ENCODE peak calls at places on chromosomes 12 and 14, in seven cellular contexts. Y is GM12878, R is Panc1, M is HCT116, B is H1, N is SK-N-SH, L is HepG2. O is an unnamed sample.

GRCh38 chr14:26290007-26290530 is 307.8 kb downstream of the NOVA1 start:
- DNase-seq in Y (no peak), R (no peak), M (no peak), B (no peak), N (no peak), L (no peak), O (no peak)

GRCh38 chr12:10717410-10717809 is 5.7 kb downstream of the YBX3 start:
- DNase-seq in B (no peak), R (no peak), M (no peak), N (no peak), Y (no peak), L (no peak), O (no peak)

GRCh38 chr12:70430400-70430799 is 64.3 kb downstream of the KCNMB4 start:
- DNase-seq in M (no peak), L (no peak), N (no peak), B (no peak), R (no peak), Y (no peak), O (no peak)

GRCh38 chr12:76666272-76666845 is 97.6 kb upstream of the ZDHHC17 start:
- DNase-seq in L (no peak), R (no peak), M (no peak), B (no peak), Y (no peak), N (no peak), O (no peak)

GRCh38 chr14:38704220-38704619 is 398.8 kb downstream of the SEC23A start:
- DNase-seq in R (no peak), B (no peak), L (no peak), Y (no peak), M (no peak), N (no peak), O (no peak)

GRCh38 chr12:75600146-75600545 is 88.7 kb upstream of the KRR1 start:
- DNase-seq in L (no peak), M (no peak), B (no peak), N (no peak), R (no peak), Y (no peak), O (no peak)

GRCh38 chr12:99959549-99960170 is 25.1 kb downstream of the ANKS1B start:
- DNase-seq in B (no peak), R (peak; percentile 30), Y (no peak), N (peak; percentile 52), L (peak; percentile 15), M (no peak), O (no peak)

GRCh38 chr12:127785936-127786335 is 481.0 kb upstream of the TMEM132C start:
- DNase-seq in Y (no peak), R (no peak), B (no peak), L (no peak), N (no peak), M (no peak), O (no peak)

GRCh38 chr14:60655898-60656754 is 6.8 kb upstream of the SIX1 start:
- DNase-seq in B (peak; percentile 67), L (no peak), M (no peak), R (no peak), N (peak; percentile 48), Y (no peak), O (no peak)

GRCh38 chr14:52272375-52272774 is 4.9 kb downstream of the PTGDR start:
- DNase-seq in L (no peak), N (no peak), Y (no peak), B (peak; percentile 50), M (peak; percentile 29), R (no peak), O (no peak)

GRCh38 chr12:107415834-107416233 is 269.8 kb upstream of the PWP1 start:
- DNase-seq in B (no peak), L (no peak), M (no peak), Y (no peak), N (no peak), R (no peak), O (no peak)

GRCh38 chr14:50542941-50543418 is 10.6 kb upstream of the MAP4K5 start:
- DNase-seq in N (peak; percentile 51), M (peak; percentile 51), B (no peak), L (peak; percentile 77), R (no peak), Y (no peak), O (peak; percentile 30)

GRCh38 chr14:48349689-48350088 is 674.3 kb upstream of the MDGA2 start:
- DNase-seq in Y (no peak), M (no peak), L (no peak), R (no peak), N (no peak), B (no peak), O (no peak)

GRCh38 chr12:77204055-77204454 is 138.7 kb upstream of the E2F7 start:
- DNase-seq in N (no peak), Y (no peak), M (no peak), L (no peak), B (no peak), R (no peak), O (no peak)

GRCh38 chr12:78963439-78964222 is 99.1 kb downstream of the SYT1 start:
- DNase-seq in L (no peak), R (peak; percentile 15), Y (no peak), N (no peak), B (no peak), M (peak; percentile 33), O (no peak)

GRCh38 chr14:24915403-24915921 is 134.5 kb downstream of the STXBP6 start:
- DNase-seq in R (no peak), N (no peak), B (no peak), M (no peak), Y (no peak), L (no peak), O (no peak)

GRCh38 chr12:119705182-119705581 is 37.2 kb downstream of the PRKAB1 start:
- DNase-seq in L (no peak), N (peak; percentile 54), B (no peak), Y (no peak), M (no peak), R (no peak), O (no peak)

GRCh38 chr14:21414137-21414631 is 30.4 kb upstream of the SUPT16H start:
- DNase-seq in Y (peak; percentile 24), M (no peak), L (no peak), R (no peak), B (no peak), N (no peak), O (no peak)

GRCh38 chr12:25051583-25052190 is 102.8 kb upstream of the BCAT1 start:
- DNase-seq in L (no peak), M (no peak), N (no peak), Y (peak; percentile 84), B (no peak), R (no peak), O (no peak)

GRCh38 chr14:58536975-58537374 is 100.8 kb upstream of the DACT1 start:
- DNase-seq in N (no peak), Y (no peak), R (no peak), B (no peak), M (no peak), L (no peak), O (no peak)

GRCh38 chr12:32666510-32666909 is 12.6 kb upstream of the DNM1L start:
- DNase-seq in N (no peak), Y (no peak), M (no peak), B (no peak), R (no peak), L (no peak), O (no peak)

GRCh38 chr12:42946776-42947435 is 357.4 kb upstream of the PRICKLE1 start:
- DNase-seq in L (no peak), Y (no peak), B (no peak), R (no peak), M (no peak), N (no peak), O (no peak)

GRCh38 chr12:67667276-67668073 is 18.9 kb downstream of the DYRK2 start:
- DNase-seq in M (no peak), N (no peak), B (no peak), Y (no peak), L (no peak), R (no peak), O (no peak)

GRCh38 chr12:124901003-124901402 is 13.4 kb downstream of the UBC start:
- DNase-seq in L (no peak), N (no peak), Y (no peak), B (no peak), R (no peak), M (no peak), O (no peak)

DNA sequence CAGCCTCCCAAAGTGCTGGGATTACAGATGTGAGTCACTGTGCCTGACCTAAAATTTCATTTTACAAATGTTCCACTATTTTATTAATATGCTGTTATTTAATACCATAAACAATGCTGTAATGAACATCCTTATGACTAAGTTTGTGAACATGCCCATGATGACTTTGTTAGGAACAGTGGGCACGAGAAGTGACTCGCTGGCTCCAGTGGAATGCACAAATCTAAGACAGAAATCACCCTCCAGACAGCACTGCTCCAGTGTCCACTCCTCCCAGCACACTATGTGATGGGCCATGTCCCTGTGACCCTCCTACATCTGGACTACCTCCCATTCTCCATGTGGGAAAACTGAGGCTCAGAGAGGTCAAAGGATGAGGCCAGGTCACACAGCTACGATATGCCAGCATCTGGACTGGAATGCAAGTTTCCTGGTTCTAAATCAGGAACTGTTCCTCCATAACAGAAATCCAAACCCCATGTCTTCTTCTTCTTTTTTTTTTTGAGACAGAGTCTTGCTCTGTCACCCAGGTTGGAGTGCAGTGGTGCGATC is 57.9 kb downstream of the GPR68 start:
- DNase-seq in L (no peak), Y (no peak), B (no peak), R (no peak), N (no peak), M (no peak), O (no peak)
- H3K4me3 ChIP-seq in L (no peak overlapping the region), Y (no peak overlapping the region), B (no peak overlapping the region), R (no peak overlapping the region), N (no peak overlapping the region), M (no peak overlapping the region), O (no peak overlapping the region)

GRCh38 chr12:47965581-47965980 is 2.2 kb downstream of the TMEM106C start:
- DNase-seq in R (no peak), L (no peak), B (no peak), Y (no peak), M (no peak), N (no peak), O (no peak)
- TF ChIP-seq SIN3A in R (no peak), L (no peak), B (no peak), Y (no peak), M (no peak), N (no peak), O (no peak)

GRCh38 chr12:2690348-2691000 is 104.3 kb upstream of the FKBP4 start:
- DNase-seq in B (no peak), Y (no peak), R (no peak), L (no peak), N (no peak), M (no peak), O (no peak)
- H3K4me3 ChIP-seq in B (peak overlapping the region; percentile 56), Y (peak overlapping the region; percentile 67), R (no peak overlapping the region), L (no peak overlapping the region), N (no peak overlapping the region), M (no peak overlapping the region), O (no peak overlapping the region)

DNA sequence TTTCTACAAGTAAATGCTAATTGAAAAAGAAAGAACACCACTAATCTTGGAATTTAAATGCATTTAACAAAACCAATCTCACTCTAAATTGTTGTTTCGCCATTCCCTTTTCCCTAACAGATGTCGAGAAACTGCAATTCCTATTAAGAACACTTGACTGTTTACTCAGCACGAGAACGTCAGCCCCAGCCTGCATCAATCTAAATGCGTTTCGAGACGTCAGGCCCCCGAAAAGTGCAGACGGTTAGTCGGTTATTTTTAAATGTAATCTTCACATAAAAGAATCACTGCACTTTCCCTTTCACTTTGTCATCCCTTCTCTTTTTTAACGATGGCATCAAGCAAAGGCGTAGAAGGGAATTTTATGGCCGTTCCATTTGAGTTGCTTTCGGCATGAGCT is 837.6 kb downstream of the VRK1 start:
- DNase-seq in R (no peak), Y (no peak), M (no peak), N (no peak), B (no peak), L (no peak), O (no peak)
- TF ChIP-seq SIN3A in R (no peak), Y (no peak), M (no peak), N (no peak), B (no peak), L (no peak), O (no peak)

GRCh38 chr14:102320671-102321455 is 1.3 kb downstream of the ZNF839 start:
- DNase-seq in N (no peak), M (no peak), R (no peak), Y (no peak), B (no peak), L (peak; percentile 83), O (no peak)
- H3K4me3 ChIP-seq in N (peak overlapping the region; percentile 80), M (peak overlapping the region; percentile 91), R (peak overlapping the region; percentile 66), Y (peak overlapping the region; percentile 97), B (peak overlapping the region; percentile 97), L (peak overlapping the region; percentile 72), O (peak overlapping the region; percentile 84)

O was measured in K562.